ENCODE peak calls at places on chromosomes 1 and 21, in seven cellular contexts. One of them, this sample, is unnamed.

GRCh38 chr21:42161401-42161956 is 57.5 kb upstream of the ABCG1 start:
- DNase-seq in amniotic stem cell: no peak
- DNase-seq in fibroblast of mammary gland: no peak
- DNase-seq in progenitor cell of endocrine pancreas: no peak
- DNase-seq in activated CD4-positive, CD25-positive, alpha-beta regulatory T cell: no peak
- DNase-seq in kidney: peak; percentile 17
- DNase-seq in HT1080: no peak
- DNase-seq in this sample: no peak

GRCh38 chr1:203340112-203340804 is 10.7 kb downstream of the FMOD start:
- DNase-seq in activated CD4-positive, CD25-positive, alpha-beta regulatory T cell: no peak
- DNase-seq in amniotic stem cell: peak; percentile 89
- DNase-seq in HT1080: peak; percentile 57
- DNase-seq in progenitor cell of endocrine pancreas: peak; percentile 60
- DNase-seq in fibroblast of mammary gland: peak; percentile 87
- DNase-seq in kidney: no peak
- DNase-seq in this sample: no peak

GRCh38 chr1:234975122-234975940 is 153.3 kb downstream of the TOMM20 start:
- DNase-seq in kidney: no peak
- DNase-seq in fibroblast of mammary gland: peak; percentile 96
- DNase-seq in HT1080: peak; percentile 82
- DNase-seq in amniotic stem cell: no peak
- DNase-seq in progenitor cell of endocrine pancreas: no peak
- DNase-seq in activated CD4-positive, CD25-positive, alpha-beta regulatory T cell: no peak
- DNase-seq in this sample: no peak

GRCh38 chr1:207941664-207942063 is 30.7 kb upstream of the CD34 start:
- DNase-seq in amniotic stem cell: no peak
- DNase-seq in activated CD4-positive, CD25-positive, alpha-beta regulatory T cell: no peak
- DNase-seq in kidney: peak; percentile 84
- DNase-seq in HT1080: no peak
- DNase-seq in progenitor cell of endocrine pancreas: no peak
- DNase-seq in fibroblast of mammary gland: peak; percentile 93
- DNase-seq in this sample: no peak

GRCh38 chr1:15762546-15762945 is 4.0 kb downstream of the FBLIM1 start:
- DNase-seq in kidney: no peak
- DNase-seq in HT1080: no peak
- DNase-seq in amniotic stem cell: no peak
- DNase-seq in fibroblast of mammary gland: no peak
- DNase-seq in progenitor cell of endocrine pancreas: no peak
- DNase-seq in activated CD4-positive, CD25-positive, alpha-beta regulatory T cell: no peak
- DNase-seq in this sample: no peak

GRCh38 chr1:21701401-21701800 is 32.2 kb upstream of the RAP1GAP start:
- DNase-seq in progenitor cell of endocrine pancreas: no peak
- DNase-seq in HT1080: no peak
- DNase-seq in amniotic stem cell: no peak
- DNase-seq in activated CD4-positive, CD25-positive, alpha-beta regulatory T cell: no peak
- DNase-seq in kidney: no peak
- DNase-seq in fibroblast of mammary gland: no peak
- DNase-seq in this sample: no peak

GRCh38 chr1:91137173-91137852 is 115.5 kb upstream of the ZNF644 start:
- DNase-seq in kidney: no peak
- DNase-seq in activated CD4-positive, CD25-positive, alpha-beta regulatory T cell: no peak
- DNase-seq in amniotic stem cell: no peak
- DNase-seq in fibroblast of mammary gland: no peak
- DNase-seq in HT1080: no peak
- DNase-seq in progenitor cell of endocrine pancreas: no peak
- DNase-seq in this sample: no peak

GRCh38 chr1:81237531-81238528 is 562.9 kb upstream of the ADGRL2 start:
- DNase-seq in kidney: no peak
- DNase-seq in progenitor cell of endocrine pancreas: no peak
- DNase-seq in HT1080: peak; percentile 41
- DNase-seq in fibroblast of mammary gland: no peak
- DNase-seq in activated CD4-positive, CD25-positive, alpha-beta regulatory T cell: no peak
- DNase-seq in amniotic stem cell: no peak
- DNase-seq in this sample: no peak

GRCh38 chr1:44610527-44611148 is 63.6 kb downstream of the TMEM53 start:
- DNase-seq in HT1080: no peak
- DNase-seq in amniotic stem cell: no peak
- DNase-seq in progenitor cell of endocrine pancreas: no peak
- DNase-seq in fibroblast of mammary gland: no peak
- DNase-seq in kidney: no peak
- DNase-seq in activated CD4-positive, CD25-positive, alpha-beta regulatory T cell: no peak
- DNase-seq in this sample: no peak

GRCh38 chr1:27605796-27606707 is 2.1 kb upstream of the AHDC1 start:
- DNase-seq in activated CD4-positive, CD25-positive, alpha-beta regulatory T cell: peak; percentile 10
- DNase-seq in amniotic stem cell: no peak
- DNase-seq in kidney: no peak
- DNase-seq in HT1080: peak; percentile 47
- DNase-seq in progenitor cell of endocrine pancreas: peak; percentile 45
- DNase-seq in fibroblast of mammary gland: peak; percentile 60
- DNase-seq in this sample: no peak